ENCODE peak calls at places on chromosome 2, in six cellular contexts. K, V, Y, I, R and W are unnamed samples.
A peak's percentile ranks its signal among the peaks of the same experiment; 100 is the strongest.

GRCh38 chr2:24702800-24703199 is 90.4 kb downstream of the PTRHD1 start:
- DNase-seq in K (peak; percentile 92), V (peak; percentile 24), Y (no peak), I (no peak), R (no peak), W (peak; percentile 96)

GRCh38 chr2:603869-604268 is 73.3 kb downstream of the TMEM18 start:
- DNase-seq in K (no peak), V (peak; percentile 6), Y (no peak), I (no peak), R (no peak), W (no peak)

GRCh38 chr2:195559431-195559914 is 97.6 kb upstream of the SLC39A10 start:
- DNase-seq in K (peak; percentile 96), V (no peak), Y (peak; percentile 52), I (peak; percentile 29), R (no peak), W (peak; percentile 64)

GRCh38 chr2:212532585-212532984 is 6.0 kb downstream of the ERBB4 start:
- DNase-seq in K (no peak), V (no peak), Y (no peak), I (no peak), R (no peak), W (no peak)

GRCh38 chr2:9739508-9739907 is 103.8 kb upstream of the TAF1B start:
- DNase-seq in K (no peak), V (no peak), Y (peak; percentile 32), I (no peak), R (peak; percentile 89), W (no peak)

GRCh38 chr2:65790676-65790935 is 358.2 kb upstream of the SPRED2 start:
- DNase-seq in K (no peak), V (peak; percentile 21), Y (no peak), I (no peak), R (no peak), W (no peak)

GRCh38 chr2:196589429-196589828 is 50.1 kb upstream of the CCDC150 start:
- DNase-seq in K (no peak), V (peak; percentile 31), Y (no peak), I (no peak), R (no peak), W (no peak)

GRCh38 chr2:100903534-100904258 is 83.8 kb downstream of the NPAS2 start:
- DNase-seq in K (peak; percentile 31), V (peak; percentile 78), Y (no peak), I (no peak), R (no peak), W (peak; percentile 88)

GRCh38 chr2:207515671-207516070 is 14.1 kb upstream of the CREB1 start:
- DNase-seq in K (no peak), V (no peak), Y (no peak), I (no peak), R (no peak), W (peak; percentile 93)

GRCh38 chr2:162072976-162073775 is 839 bp downstream of the DPP4 start:
- DNase-seq in K (peak; percentile 57), V (peak; percentile 31), Y (peak; percentile 16), I (no peak), R (no peak), W (no peak)

GRCh38 chr2:96771792-96772618 is 11.3 kb downstream of the CNNM4 start:
- DNase-seq in K (no peak), V (peak; percentile 62), Y (no peak), I (no peak), R (no peak), W (peak; percentile 72)

GRCh38 chr2:237209046-237209375 is 123.3 kb downstream of the COPS8 start:
- DNase-seq in K (no peak), V (no peak), Y (no peak), I (no peak), R (no peak), W (no peak)

GRCh38 chr2:230885467-230886130 is 20.9 kb downstream of the ITM2C start:
- DNase-seq in K (peak; percentile 77), V (peak; percentile 85), Y (no peak), I (no peak), R (peak; percentile 46), W (no peak)

GRCh38 chr2:8515390-8515761 is 166.5 kb upstream of the ID2 start:
- DNase-seq in K (no peak), V (no peak), Y (peak; percentile 48), I (peak; percentile 28), R (peak; percentile 52), W (no peak)

GRCh38 chr2:27313882-27314645 is 5.8 kb upstream of the UCN start:
- DNase-seq in K (no peak), V (no peak), Y (no peak), I (no peak), R (no peak), W (no peak)

GRCh38 chr2:203706403-203706802 is at the start of gene CD28:
- DNase-seq in K (no peak), V (no peak), Y (peak; percentile 75), I (peak; percentile 64), R (peak; percentile 53), W (no peak)

GRCh38 chr2:58240595-58240937 is 559 bp downstream of the FANCL start:
- DNase-seq in K (no peak), V (no peak), Y (no peak), I (no peak), R (no peak), W (peak; percentile 46)

GRCh38 chr2:212451786-212452200 is 86.8 kb downstream of the ERBB4 start:
- DNase-seq in K (peak; percentile 77), V (peak; percentile 70), Y (no peak), I (no peak), R (no peak), W (peak; percentile 56)

GRCh38 chr2:27689424-27689823 is 25.7 kb downstream of the SLC4A1AP start:
- DNase-seq in K (no peak), V (no peak), Y (no peak), I (no peak), R (no peak), W (peak; percentile 88)

GRCh38 chr2:120761164-120761861 is 25.6 kb downstream of the GLI2 start:
- DNase-seq in K (no peak), V (no peak), Y (no peak), I (no peak), R (peak; percentile 17), W (no peak)

GRCh38 chr2:167785606-167786005 is 461.8 kb downstream of the STK39 start:
- DNase-seq in K (peak; percentile 0), V (no peak), Y (no peak), I (no peak), R (no peak), W (no peak)

GRCh38 chr2:27953077-27953476 is 62.5 kb downstream of the BABAM2 start:
- DNase-seq in K (no peak), V (no peak), Y (no peak), I (no peak), R (no peak), W (no peak)

GRCh38 chr2:112836695-112837117 is at the start of gene IL1B:
- DNase-seq in K (peak; percentile 90), V (no peak), Y (no peak), I (no peak), R (no peak), W (peak; percentile 95)

GRCh38 chr2:52084760-52085159 is 1052.8 kb upstream of the NRXN1 start:
- DNase-seq in K (peak; percentile 5), V (no peak), Y (no peak), I (no peak), R (no peak), W (no peak)

GRCh38 chr2:142582317-142582716 is 295.1 kb upstream of the KYNU start:
- DNase-seq in K (no peak), V (peak; percentile 38), Y (no peak), I (no peak), R (no peak), W (no peak)

GRCh38 chr2:241771286-241772062 is 5.1 kb upstream of the GAL3ST2 start:
- DNase-seq in K (peak; percentile 51), V (peak; percentile 42), Y (no peak), I (no peak), R (peak; percentile 59), W (no peak)

GRCh38 chr2:230205721-230206120 is 14.1 kb downstream of the SP110 start:
- DNase-seq in K (no peak), V (no peak), Y (no peak), I (no peak), R (no peak), W (no peak)